ENCODE peak calls at places on chromosome 11, in eight cellular contexts. Y is pancreas, Q is substantia nigra, I is NCI-H1694, N is LNCaP clone FGC, S is psoas muscle, T is erythroblast, Z is cardiac muscle cell. P is an unnamed sample.

GRCh38 chr11:65262381-65262680 is 569 bp downstream of the POLA2 start:
- DNase-seq in Y (no peak), Q (no peak), I (no peak), N (no peak), S (no peak), T (no peak), Z (no peak), P (no peak)

GRCh38 chr11:125553357-125553756 is 15.9 kb upstream of the EI24 start:
- DNase-seq in Y (no peak), Q (no peak), I (no peak), N (no peak), S (no peak), T (no peak), Z (no peak), P (no peak)

GRCh38 chr11:35071722-35072121 is 67.2 kb upstream of the CD44 start:
- DNase-seq in Y (no peak), Q (no peak), I (no peak), N (no peak), S (no peak), T (no peak), Z (no peak), P (no peak)

GRCh38 chr11:3003396-3004231 is 11.5 kb upstream of the NAP1L4 start:
- DNase-seq in Y (no peak), Q (no peak), I (no peak), N (no peak), S (no peak), T (no peak), Z (no peak), P (no peak)

GRCh38 chr11:111823131-111823530 is 48.2 kb downstream of the ALG9 start:
- DNase-seq in Y (no peak), Q (no peak), I (no peak), N (no peak), S (no peak), T (no peak), Z (no peak), P (no peak)

GRCh38 chr11:7098235-7098832 is 9.5 kb downstream of the RBMXL2 start:
- DNase-seq in Y (no peak), Q (no peak), I (peak; percentile 35), N (peak; percentile 33), S (no peak), T (peak; percentile 66), Z (peak; percentile 70), P (no peak)

GRCh38 chr11:46202149-46202548 is 75.3 kb upstream of the CREB3L1 start:
- DNase-seq in Y (no peak), Q (no peak), I (no peak), N (no peak), S (no peak), T (no peak), Z (no peak), P (peak; percentile 19)

GRCh38 chr11:7262672-7263071 is 11.0 kb downstream of the SYT9 start:
- DNase-seq in Y (no peak), Q (no peak), I (no peak), N (no peak), S (no peak), T (no peak), Z (no peak), P (no peak)

GRCh38 chr11:65128182-65129145 is 5.9 kb downstream of the SYVN1 start:
- DNase-seq in Y (no peak), Q (no peak), I (no peak), N (no peak), S (no peak), T (no peak), Z (no peak), P (no peak)

GRCh38 chr11:93515438-93515837 is 27.8 kb downstream of the SMCO4 start:
- DNase-seq in Y (no peak), Q (no peak), I (no peak), N (no peak), S (no peak), T (no peak), Z (no peak), P (no peak)

GRCh38 chr11:117519170-117519569 is 191.5 kb downstream of the CEP164 start:
- DNase-seq in Y (no peak), Q (no peak), I (no peak), N (no peak), S (no peak), T (no peak), Z (peak; percentile 25), P (no peak)

GRCh38 chr11:70281114-70281729 is 10.7 kb downstream of the PPFIA1 start:
- DNase-seq in Y (no peak), Q (peak; percentile 44), I (no peak), N (no peak), S (peak; percentile 40), T (no peak), Z (no peak), P (no peak)

GRCh38 chr11:84322211-84322610 is 1036.0 kb upstream of the CCDC90B start:
- DNase-seq in Y (no peak), Q (no peak), I (no peak), N (no peak), S (no peak), T (no peak), Z (no peak), P (no peak)

GRCh38 chr11:6006846-6007245 is at the start of gene OR56A4:
- DNase-seq in Y (no peak), Q (no peak), I (no peak), N (no peak), S (no peak), T (no peak), Z (no peak), P (no peak)

GRCh38 chr11:100297516-100297915 is 389.6 kb upstream of the ARHGAP42 start:
- DNase-seq in Y (no peak), Q (no peak), I (no peak), N (no peak), S (no peak), T (no peak), Z (no peak), P (no peak)

GRCh38 chr11:13064593-13064992 is 55.5 kb downstream of the RASSF10 start:
- DNase-seq in Y (peak; percentile 48), Q (no peak), I (no peak), N (no peak), S (no peak), T (no peak), Z (no peak), P (no peak)

GRCh38 chr11:28966951-28967350 is 858.8 kb downstream of the METTL15 start:
- DNase-seq in Y (no peak), Q (no peak), I (no peak), N (no peak), S (no peak), T (no peak), Z (no peak), P (no peak)